ENCODE peak calls at places on chromosomes 2 and 18, in eight cellular contexts. A, P, X, M, Q, C, G and I are unnamed samples.

GRCh38 chr2:56522605-56523089 is 338.9 kb downstream of the CCDC85A start:
- DNase-seq in A (no peak), P (peak), X (no peak), M (no peak), Q (peak), C (peak), G (peak), I (no peak)

GRCh38 chr2:64228126-64228678 is 84.0 kb upstream of the PELI1 start:
- DNase-seq in A (peak), P (peak), X (peak), M (peak), Q (peak), C (peak), G (peak), I (peak)

GRCh38 chr2:135913726-135914365 is 37.6 kb upstream of the MCM6 start:
- DNase-seq in A (no peak), P (peak), X (no peak), M (peak), Q (peak), C (peak), G (peak), I (peak)

GRCh38 chr2:100073110-100073509 is 69.3 kb downstream of the AFF3 start:
- DNase-seq in A (no peak), P (no peak), X (no peak), M (no peak), Q (no peak), C (no peak), G (no peak), I (no peak)

GRCh38 chr2:207251573-207252192 is 85.9 kb upstream of the KLF7 start:
- DNase-seq in A (no peak), P (no peak), X (no peak), M (no peak), Q (no peak), C (no peak), G (peak), I (no peak)

GRCh38 chr2:170235860-170236638 is 58.1 kb downstream of the MYO3B start:
- DNase-seq in A (no peak), P (peak), X (no peak), M (peak), Q (peak), C (no peak), G (peak), I (peak)

GRCh38 chr18:42310956-42311355 is 355.9 kb downstream of the PIK3C3 start:
- DNase-seq in A (no peak), P (peak), X (no peak), M (no peak), Q (no peak), C (no peak), G (no peak), I (peak)

GRCh38 chr2:231059756-231060155 is 3.1 kb downstream of the PSMD1 start:
- DNase-seq in A (no peak), P (no peak), X (no peak), M (no peak), Q (no peak), C (no peak), G (peak), I (no peak)

GRCh38 chr18:49768051-49768391 is 45.3 kb downstream of the ACAA2 start:
- DNase-seq in A (no peak), P (peak), X (no peak), M (peak), Q (peak), C (peak), G (peak), I (peak)

GRCh38 chr2:219433666-219434467 is 776 bp upstream of the SPEG start:
- DNase-seq in A (no peak), P (no peak), X (peak), M (peak), Q (peak), C (no peak), G (peak), I (no peak)

GRCh38 chr2:29259221-29259620 is 144.0 kb downstream of the CLIP4 start:
- DNase-seq in A (no peak), P (no peak), X (no peak), M (no peak), Q (no peak), C (no peak), G (peak), I (no peak)

GRCh38 chr18:10270160-10270571 is 184.3 kb upstream of the APCDD1 start:
- DNase-seq in A (no peak), P (no peak), X (no peak), M (no peak), Q (no peak), C (peak), G (peak), I (no peak)

GRCh38 chr2:143968860-143969259 is 551.1 kb downstream of the ZEB2 start:
- DNase-seq in A (no peak), P (peak), X (no peak), M (no peak), Q (no peak), C (no peak), G (no peak), I (no peak)

GRCh38 chr18:59846814-59847490 is 52.8 kb upstream of the PMAIP1 start:
- DNase-seq in A (no peak), P (peak), X (no peak), M (no peak), Q (peak), C (no peak), G (peak), I (no peak)

GRCh38 chr2:174442546-174443510 is 44.0 kb downstream of the GPR155 start:
- DNase-seq in A (no peak), P (peak), X (no peak), M (peak), Q (peak), C (no peak), G (peak), I (peak)

GRCh38 chr2:210222607-210223006 is 2.6 kb downstream of the ACADL start:
- DNase-seq in A (no peak), P (no peak), X (no peak), M (no peak), Q (no peak), C (no peak), G (no peak), I (no peak)

GRCh38 chr2:179449010-179449409 is 184.4 kb upstream of the SESTD1 start:
- DNase-seq in A (no peak), P (no peak), X (no peak), M (no peak), Q (no peak), C (no peak), G (no peak), I (no peak)

GRCh38 chr2:55718165-55719008 is 24.7 kb upstream of the PNPT1 start:
- DNase-seq in A (no peak), P (peak), X (no peak), M (peak), Q (peak), C (peak), G (peak), I (peak)

GRCh38 chr18:30632058-30632718 is 410.4 kb downstream of the DSC3 start:
- DNase-seq in A (no peak), P (no peak), X (no peak), M (no peak), Q (no peak), C (no peak), G (no peak), I (no peak)

GRCh38 chr2:200353125-200353524 is 46.6 kb downstream of the SPATS2L start:
- DNase-seq in A (no peak), P (no peak), X (no peak), M (no peak), Q (no peak), C (no peak), G (no peak), I (no peak)

GRCh38 chr2:18106841-18107240 is 228.4 kb downstream of the KCNS3 start:
- DNase-seq in A (no peak), P (no peak), X (no peak), M (no peak), Q (no peak), C (no peak), G (no peak), I (no peak)

GRCh38 chr2:63424329-63425078 is 163.8 kb downstream of the WDPCP start:
- DNase-seq in A (peak), P (peak), X (no peak), M (peak), Q (peak), C (no peak), G (peak), I (peak)

GRCh38 chr18:13173573-13173972 is 45.0 kb upstream of the LDLRAD4 start:
- DNase-seq in A (peak), P (no peak), X (no peak), M (no peak), Q (no peak), C (no peak), G (no peak), I (no peak)

GRCh38 chr2:55952415-55952814 is 28.8 kb upstream of the EFEMP1 start:
- DNase-seq in A (no peak), P (no peak), X (no peak), M (no peak), Q (no peak), C (peak), G (no peak), I (no peak)

GRCh38 chr2:33426666-33427231 is 49.7 kb upstream of the RASGRP3 start:
- DNase-seq in A (no peak), P (peak), X (no peak), M (no peak), Q (peak), C (peak), G (peak), I (peak)

GRCh38 chr2:196468394-196468793 is 171.1 kb upstream of the CCDC150 start:
- DNase-seq in A (no peak), P (no peak), X (no peak), M (peak), Q (no peak), C (no peak), G (no peak), I (no peak)

GRCh38 chr2:134200024-134200423 is 53.8 kb upstream of the MGAT5 start:
- DNase-seq in A (no peak), P (no peak), X (no peak), M (no peak), Q (no peak), C (no peak), G (no peak), I (no peak)

GRCh38 chr2:43452318-43452731 is 143.5 kb downstream of the THADA start:
- DNase-seq in A (no peak), P (no peak), X (no peak), M (no peak), Q (no peak), C (no peak), G (no peak), I (no peak)

GRCh38 chr2:226057914-226058313 is 658.4 kb downstream of the NYAP2 start:
- DNase-seq in A (no peak), P (no peak), X (no peak), M (no peak), Q (no peak), C (no peak), G (no peak), I (no peak)
- H3K27ac ChIP-seq in A (no peak), P (no peak), X (no peak), M (peak), Q (no peak), C (no peak), G (no peak), I (no peak)

DNA sequence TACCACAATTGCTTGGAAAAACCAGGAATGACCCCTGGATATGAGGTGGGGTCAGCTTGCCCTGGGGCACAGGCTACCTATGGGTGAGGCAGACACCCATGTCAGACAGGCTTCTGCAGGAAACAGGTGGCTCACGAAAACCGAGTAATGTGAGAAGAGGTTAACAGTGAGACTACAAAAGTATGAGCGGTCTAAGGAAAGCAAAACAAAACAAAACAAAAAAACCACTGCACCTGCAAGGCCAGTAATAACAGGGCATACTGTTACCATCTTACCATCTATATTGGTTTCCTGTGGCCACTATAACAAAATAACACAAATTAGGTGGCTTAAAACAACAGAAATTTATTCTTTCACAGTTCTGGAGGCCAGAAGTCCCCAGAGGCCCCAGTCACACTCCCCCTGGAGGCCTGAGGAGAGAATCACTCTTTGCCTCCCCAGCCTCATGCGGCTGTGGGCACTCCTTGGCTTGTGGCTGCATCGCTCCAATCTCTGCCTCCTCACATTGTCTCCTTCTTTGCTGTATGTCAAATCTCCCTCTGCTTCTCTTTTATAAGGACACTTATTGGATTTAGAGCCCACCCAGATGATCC is 86.6 kb upstream of the EPC2 start:
- DNase-seq in A (no peak), P (no peak), X (no peak), M (no peak), Q (no peak), C (no peak), G (no peak), I (no peak)
- TF ChIP-seq CTCF in A (no peak), P (peak), X (no peak), M (peak), Q (no peak), C (no peak), G (no peak), I (no peak)

GRCh38 chr2:150047731-150048130 is 439.7 kb downstream of the RND3 start:
- DNase-seq in A (no peak), P (no peak), X (no peak), M (no peak), Q (no peak), C (no peak), G (no peak), I (no peak)

GRCh38 chr2:150051004-150051403 is 436.5 kb downstream of the RND3 start:
- DNase-seq in A (no peak), P (no peak), X (no peak), M (no peak), Q (no peak), C (no peak), G (no peak), I (no peak)

GRCh38 chr2:150052457-150052856 is 435.0 kb downstream of the RND3 start:
- DNase-seq in A (no peak), P (no peak), X (no peak), M (no peak), Q (no peak), C (no peak), G (no peak), I (no peak)
- H3K27ac ChIP-seq in A (no peak), P (no peak), X (no peak), M (no peak), Q (no peak), C (no peak), G (no peak), I (no peak)

DNA sequence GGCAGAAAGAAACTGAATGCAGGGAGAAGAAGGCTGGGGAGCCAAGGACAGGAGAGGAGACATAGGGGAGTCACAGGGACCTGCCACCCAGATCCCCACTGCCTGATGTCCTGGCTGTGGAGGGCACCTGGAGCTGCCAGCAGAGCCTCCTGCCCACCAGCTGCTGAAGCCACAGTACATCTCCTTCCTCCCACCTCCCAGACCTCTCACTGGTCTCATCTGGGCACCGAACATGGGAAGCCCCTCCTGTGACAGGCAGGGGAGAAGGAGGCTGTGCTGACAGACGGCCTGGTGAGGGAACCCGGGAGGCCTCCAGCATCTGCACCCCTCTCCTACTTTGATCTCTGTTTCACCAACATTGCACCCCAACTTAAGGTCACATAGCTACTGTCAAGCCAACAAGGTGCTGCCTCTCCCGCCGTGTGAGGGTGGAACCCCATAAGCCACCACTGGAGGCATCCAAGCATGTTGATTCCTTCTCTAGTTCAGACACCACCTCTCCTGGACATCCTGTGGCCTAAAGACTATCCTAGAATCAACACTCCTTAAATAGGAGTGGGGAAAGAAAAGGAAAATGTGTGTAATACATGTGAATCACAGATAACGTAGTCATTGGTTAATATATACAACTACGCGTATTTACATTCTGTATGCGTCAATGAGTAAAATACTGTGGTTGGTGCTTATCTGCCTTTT is 3.6 kb upstream of the RNPEPL1 start:
- DNase-seq in A (no peak), P (no peak), X (peak), M (no peak), Q (peak), C (no peak), G (peak), I (no peak)
- TF ChIP-seq CTCF in A (no peak), P (no peak), X (no peak), M (peak), Q (no peak), C (no peak), G (peak), I (no peak)

GRCh38 chr2:19801367-19802087 is 100.3 kb downstream of the TTC32 start:
- DNase-seq in A (peak), P (peak), X (no peak), M (peak), Q (peak), C (peak), G (peak), I (peak)
- H3K27ac ChIP-seq in A (peak), P (no peak), X (no peak), M (peak), Q (peak), C (no peak), G (peak), I (peak)

DNA sequence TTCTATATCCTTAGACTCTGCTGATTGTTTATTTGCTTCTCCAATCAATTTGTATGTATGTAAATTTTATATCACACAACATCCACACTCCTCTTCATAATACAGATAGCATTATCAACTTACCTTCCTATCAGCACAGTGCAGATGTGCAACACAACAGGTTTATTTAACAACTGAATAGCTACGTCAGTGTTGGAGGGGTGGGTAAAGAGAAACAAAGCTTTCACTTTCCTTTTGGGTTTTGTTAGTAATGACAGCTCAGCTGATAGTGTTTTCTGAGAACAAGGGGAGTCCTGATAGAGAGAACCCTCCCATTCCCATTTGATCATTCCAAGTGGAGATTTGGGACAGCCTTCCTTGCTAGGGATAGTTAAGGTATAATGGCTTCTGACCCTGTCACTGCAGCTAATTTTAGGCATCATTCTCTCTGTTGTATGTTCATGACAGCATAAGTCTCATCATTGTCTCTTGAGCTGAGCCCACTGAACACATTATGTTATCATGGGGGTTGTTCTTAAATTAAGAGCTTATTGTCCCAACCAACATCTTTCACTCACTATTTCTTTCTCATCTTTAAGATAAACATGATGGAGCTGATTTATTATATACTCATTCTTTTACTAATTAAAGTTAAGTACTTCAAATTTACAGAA is 227.7 kb downstream of the GPD2 start:
- DNase-seq in A (no peak), P (no peak), X (no peak), M (no peak), Q (no peak), C (no peak), G (no peak), I (no peak)
- TF ChIP-seq CTCF in A (no peak), P (no peak), X (no peak), M (no peak), Q (no peak), C (no peak), G (no peak), I (no peak)

DNA sequence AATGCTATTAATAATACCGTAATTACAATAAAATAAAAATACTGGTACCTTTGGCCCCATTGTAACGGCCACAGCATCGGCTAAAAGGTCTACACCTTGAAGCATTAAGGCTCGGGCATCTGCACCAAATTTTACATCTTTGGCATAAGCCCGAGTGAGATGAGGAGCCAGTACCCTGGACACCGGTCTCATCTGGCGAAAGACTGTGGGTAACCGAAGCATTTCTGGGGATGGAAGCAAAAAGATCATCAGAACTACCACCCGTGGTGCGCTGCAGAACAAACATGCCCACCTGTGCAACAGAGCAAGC is 1.1 kb downstream of the HSPD1 start:
- DNase-seq in A (no peak), P (no peak), X (no peak), M (no peak), Q (no peak), C (no peak), G (no peak), I (no peak)
- H3K27ac ChIP-seq in A (peak), P (no peak), X (peak), M (peak), Q (peak), C (peak), G (peak), I (peak)

GRCh38 chr2:7133521-7133920 is 216.3 kb downstream of the RNF144A start:
- DNase-seq in A (no peak), P (no peak), X (no peak), M (no peak), Q (peak), C (no peak), G (no peak), I (no peak)
- TF ChIP-seq CTCF in A (no peak), P (peak), X (no peak), M (peak), Q (no peak), C (no peak), G (no peak), I (no peak)

GRCh38 chr2:218403810-218404209 is 4.1 kb downstream of the CTDSP1 start:
- DNase-seq in A (no peak), P (no peak), X (no peak), M (no peak), Q (no peak), C (no peak), G (no peak), I (no peak)
- H3K27ac ChIP-seq in A (no peak), P (no peak), X (peak), M (no peak), Q (no peak), C (no peak), G (no peak), I (peak)